ENCODE peak calls at places on chromosomes 12 and 14, in ten cellular contexts. One of them, this sample, is unnamed.

GRCh38 chr14:104664107-104664506 is 25.3 kb upstream of the INF2 start:
- DNase-seq in astrocyte of the spinal cord: no peak
- DNase-seq in ovary: no peak
- DNase-seq in cardiac muscle cell: no peak
- DNase-seq in endodermal cell: no peak
- DNase-seq in psoas muscle: no peak
- DNase-seq in pancreas: no peak
- DNase-seq in left ventricle myocardium inferior: no peak
- DNase-seq in tibial artery: no peak
- DNase-seq in foreskin fibroblast: no peak
- DNase-seq in this sample: no peak

GRCh38 chr14:25833341-25834121 is 764.3 kb downstream of the NOVA1 start:
- DNase-seq in astrocyte of the spinal cord: peak; percentile 29
- DNase-seq in ovary: no peak
- DNase-seq in cardiac muscle cell: peak; percentile 16
- DNase-seq in endodermal cell: peak; percentile 81
- DNase-seq in psoas muscle: no peak
- DNase-seq in pancreas: no peak
- DNase-seq in left ventricle myocardium inferior: no peak
- DNase-seq in tibial artery: no peak
- DNase-seq in foreskin fibroblast: no peak
- DNase-seq in this sample: no peak

GRCh38 chr14:64692597-64693350 is 11.4 kb upstream of the PLEKHG3 start:
- DNase-seq in astrocyte of the spinal cord: no peak
- DNase-seq in ovary: no peak
- DNase-seq in cardiac muscle cell: peak; percentile 36
- DNase-seq in endodermal cell: no peak
- DNase-seq in psoas muscle: no peak
- DNase-seq in pancreas: no peak
- DNase-seq in left ventricle myocardium inferior: no peak
- DNase-seq in tibial artery: no peak
- DNase-seq in foreskin fibroblast: no peak
- DNase-seq in this sample: no peak

GRCh38 chr12:3670083-3670620 is 82.8 kb downstream of the CRACR2A start:
- DNase-seq in astrocyte of the spinal cord: peak; percentile 50
- DNase-seq in ovary: no peak
- DNase-seq in cardiac muscle cell: no peak
- DNase-seq in endodermal cell: no peak
- DNase-seq in psoas muscle: no peak
- DNase-seq in pancreas: no peak
- DNase-seq in left ventricle myocardium inferior: no peak
- DNase-seq in tibial artery: no peak
- DNase-seq in foreskin fibroblast: no peak
- DNase-seq in this sample: no peak

GRCh38 chr14:59997496-59997895 is 77.6 kb downstream of the LRRC9 start:
- DNase-seq in astrocyte of the spinal cord: no peak
- DNase-seq in ovary: no peak
- DNase-seq in cardiac muscle cell: peak; percentile 4
- DNase-seq in endodermal cell: no peak
- DNase-seq in psoas muscle: no peak
- DNase-seq in pancreas: no peak
- DNase-seq in left ventricle myocardium inferior: no peak
- DNase-seq in tibial artery: no peak
- DNase-seq in foreskin fibroblast: no peak
- DNase-seq in this sample: no peak

GRCh38 chr14:100892496-100893227 is 10.9 kb downstream of the RTL1 start:
- DNase-seq in astrocyte of the spinal cord: no peak
- DNase-seq in ovary: no peak
- DNase-seq in cardiac muscle cell: no peak
- DNase-seq in endodermal cell: no peak
- DNase-seq in psoas muscle: no peak
- DNase-seq in pancreas: no peak
- DNase-seq in left ventricle myocardium inferior: no peak
- DNase-seq in tibial artery: no peak
- DNase-seq in foreskin fibroblast: no peak
- DNase-seq in this sample: no peak

GRCh38 chr12:53999596-54000104 is 311 bp upstream of the HOXC9 start:
- DNase-seq in astrocyte of the spinal cord: peak; percentile 78
- DNase-seq in ovary: peak; percentile 72
- DNase-seq in cardiac muscle cell: no peak
- DNase-seq in endodermal cell: peak; percentile 67
- DNase-seq in psoas muscle: peak; percentile 75
- DNase-seq in pancreas: peak; percentile 18
- DNase-seq in left ventricle myocardium inferior: no peak
- DNase-seq in tibial artery: peak; percentile 81
- DNase-seq in foreskin fibroblast: peak; percentile 82
- DNase-seq in this sample: no peak

GRCh38 chr14:96162741-96163140 is 41.9 kb upstream of the BDKRB2 start:
- DNase-seq in astrocyte of the spinal cord: no peak
- DNase-seq in ovary: no peak
- DNase-seq in cardiac muscle cell: peak; percentile 57
- DNase-seq in endodermal cell: peak; percentile 11
- DNase-seq in psoas muscle: no peak
- DNase-seq in pancreas: no peak
- DNase-seq in left ventricle myocardium inferior: no peak
- DNase-seq in tibial artery: no peak
- DNase-seq in foreskin fibroblast: no peak
- DNase-seq in this sample: no peak

GRCh38 chr12:90090929-90091651 is 382.5 kb upstream of the ATP2B1 start:
- DNase-seq in astrocyte of the spinal cord: peak; percentile 96
- DNase-seq in ovary: no peak
- DNase-seq in cardiac muscle cell: peak; percentile 75
- DNase-seq in endodermal cell: peak; percentile 76
- DNase-seq in psoas muscle: peak; percentile 46
- DNase-seq in pancreas: no peak
- DNase-seq in left ventricle myocardium inferior: no peak
- DNase-seq in tibial artery: no peak
- DNase-seq in foreskin fibroblast: peak; percentile 96
- DNase-seq in this sample: peak; percentile 50

GRCh38 chr12:118055144-118055557 is 5.8 kb downstream of the WSB2 start:
- DNase-seq in astrocyte of the spinal cord: peak; percentile 27
- DNase-seq in ovary: no peak
- DNase-seq in cardiac muscle cell: no peak
- DNase-seq in endodermal cell: peak; percentile 89
- DNase-seq in psoas muscle: peak; percentile 54
- DNase-seq in pancreas: peak; percentile 41
- DNase-seq in left ventricle myocardium inferior: no peak
- DNase-seq in tibial artery: no peak
- DNase-seq in foreskin fibroblast: no peak
- DNase-seq in this sample: no peak

GRCh38 chr12:118046430-118046829 is 14.5 kb downstream of the WSB2 start:
- DNase-seq in astrocyte of the spinal cord: no peak
- DNase-seq in ovary: no peak
- DNase-seq in cardiac muscle cell: no peak
- DNase-seq in endodermal cell: no peak
- DNase-seq in psoas muscle: no peak
- DNase-seq in pancreas: no peak
- DNase-seq in left ventricle myocardium inferior: no peak
- DNase-seq in tibial artery: no peak
- DNase-seq in foreskin fibroblast: no peak
- DNase-seq in this sample: no peak

GRCh38 chr12:118053071-118053985 is 7.7 kb downstream of the WSB2 start:
- DNase-seq in astrocyte of the spinal cord: no peak
- DNase-seq in ovary: no peak
- DNase-seq in cardiac muscle cell: no peak
- DNase-seq in endodermal cell: no peak
- DNase-seq in psoas muscle: no peak
- DNase-seq in pancreas: no peak
- DNase-seq in left ventricle myocardium inferior: no peak
- DNase-seq in tibial artery: no peak
- DNase-seq in foreskin fibroblast: peak; percentile 50
- DNase-seq in this sample: no peak

GRCh38 chr12:118052324-118053070 is 8.5 kb downstream of the WSB2 start:
- DNase-seq in astrocyte of the spinal cord: peak; percentile 96
- DNase-seq in ovary: peak; percentile 70
- DNase-seq in cardiac muscle cell: peak; percentile 95
- DNase-seq in endodermal cell: peak; percentile 63
- DNase-seq in psoas muscle: peak; percentile 79
- DNase-seq in pancreas: peak; percentile 77
- DNase-seq in left ventricle myocardium inferior: peak; percentile 72
- DNase-seq in tibial artery: peak; percentile 92
- DNase-seq in foreskin fibroblast: peak; percentile 97
- DNase-seq in this sample: peak; percentile 83

DNA sequence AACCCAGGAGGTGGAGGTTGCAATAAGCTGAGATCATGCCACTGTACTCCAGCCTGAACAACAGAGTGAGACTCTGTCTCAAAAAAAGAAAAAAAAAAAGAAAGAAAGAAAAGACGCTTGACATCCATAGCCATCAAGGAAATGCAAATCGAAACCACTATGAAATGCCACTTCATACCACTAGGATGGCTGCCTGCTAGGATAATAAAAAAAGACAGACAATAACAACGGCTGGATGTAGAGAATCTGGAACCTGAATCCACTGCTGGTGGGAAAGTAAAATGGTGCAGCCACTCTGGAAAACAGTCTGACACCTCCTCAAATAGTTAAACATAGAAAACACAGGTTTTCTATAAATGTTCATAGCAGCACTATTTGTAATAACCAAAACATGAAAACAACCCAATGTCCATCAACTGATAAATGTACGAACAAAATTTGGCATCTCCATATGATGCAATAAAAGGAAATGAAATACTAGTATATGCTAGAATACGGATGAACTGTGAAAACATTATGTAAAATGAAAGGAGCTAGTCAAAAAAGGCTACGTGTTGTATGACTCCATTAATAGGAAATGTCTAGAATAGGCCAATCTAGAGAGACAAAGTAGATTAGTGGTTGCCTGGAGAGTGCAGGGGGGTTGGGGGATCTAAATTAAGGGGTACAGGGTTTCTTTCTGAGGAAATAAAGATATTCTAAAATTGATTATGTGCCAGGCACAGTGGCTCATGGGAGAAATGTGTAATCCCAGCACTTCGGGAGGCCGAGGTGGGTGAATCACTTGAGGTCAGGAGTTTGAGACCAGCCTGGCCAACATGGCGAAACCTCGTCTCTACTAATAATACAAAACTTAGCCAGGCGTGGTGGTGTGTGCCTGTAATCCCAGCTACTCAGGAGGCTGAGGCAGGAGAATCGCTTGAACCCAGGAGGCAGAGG is 9.7 kb downstream of the WSB2 start:
- DNase-seq in astrocyte of the spinal cord: no peak
- DNase-seq in ovary: no peak
- DNase-seq in cardiac muscle cell: no peak
- DNase-seq in endodermal cell: no peak
- DNase-seq in psoas muscle: no peak
- DNase-seq in pancreas: no peak
- DNase-seq in left ventricle myocardium inferior: no peak
- DNase-seq in tibial artery: no peak
- DNase-seq in foreskin fibroblast: no peak
- DNase-seq in this sample: no peak
- TF ChIP-seq CTCF in astrocyte of the spinal cord: no peak
- TF ChIP-seq CTCF in ovary: no peak
- TF ChIP-seq CTCF in cardiac muscle cell: no peak
- TF ChIP-seq CTCF in endodermal cell: peak; percentile 42
- TF ChIP-seq CTCF in psoas muscle: no peak
- TF ChIP-seq CTCF in pancreas: no peak
- TF ChIP-seq CTCF in left ventricle myocardium inferior: no peak
- TF ChIP-seq CTCF in tibial artery: no peak
- TF ChIP-seq CTCF in foreskin fibroblast: no peak
- TF ChIP-seq CTCF in this sample: no peak

GRCh38 chr12:114038962-114039361 is 72.8 kb upstream of the RBM19 start:
- DNase-seq in astrocyte of the spinal cord: no peak
- DNase-seq in ovary: no peak
- DNase-seq in cardiac muscle cell: no peak
- DNase-seq in endodermal cell: no peak
- DNase-seq in psoas muscle: no peak
- DNase-seq in pancreas: no peak
- DNase-seq in left ventricle myocardium inferior: no peak
- DNase-seq in tibial artery: no peak
- DNase-seq in foreskin fibroblast: no peak
- DNase-seq in this sample: no peak
- H3K4me3 ChIP-seq in astrocyte of the spinal cord: no peak overlapping the region
- H3K4me3 ChIP-seq in ovary: no peak overlapping the region
- H3K4me3 ChIP-seq in cardiac muscle cell: no peak overlapping the region
- H3K4me3 ChIP-seq in endodermal cell: no peak overlapping the region
- H3K4me3 ChIP-seq in psoas muscle: no peak overlapping the region
- H3K4me3 ChIP-seq in pancreas: no peak overlapping the region
- H3K4me3 ChIP-seq in left ventricle myocardium inferior: no peak overlapping the region
- H3K4me3 ChIP-seq in tibial artery: no peak overlapping the region
- H3K4me3 ChIP-seq in foreskin fibroblast: no peak overlapping the region
- H3K4me3 ChIP-seq in this sample: no peak overlapping the region

GRCh38 chr12:45890276-45890675 is 100.1 kb downstream of the SCAF11 start:
- DNase-seq in astrocyte of the spinal cord: no peak
- DNase-seq in ovary: no peak
- DNase-seq in cardiac muscle cell: no peak
- DNase-seq in endodermal cell: no peak
- DNase-seq in psoas muscle: no peak
- DNase-seq in pancreas: no peak
- DNase-seq in left ventricle myocardium inferior: no peak
- DNase-seq in tibial artery: no peak
- DNase-seq in foreskin fibroblast: no peak
- DNase-seq in this sample: no peak
- TF ChIP-seq CTCF in astrocyte of the spinal cord: no peak
- TF ChIP-seq CTCF in ovary: no peak
- TF ChIP-seq CTCF in cardiac muscle cell: no peak
- TF ChIP-seq CTCF in endodermal cell: no peak
- TF ChIP-seq CTCF in psoas muscle: no peak
- TF ChIP-seq CTCF in pancreas: no peak
- TF ChIP-seq CTCF in left ventricle myocardium inferior: no peak
- TF ChIP-seq CTCF in tibial artery: no peak
- TF ChIP-seq CTCF in foreskin fibroblast: no peak
- TF ChIP-seq CTCF in this sample: no peak

GRCh38 chr12:26938660-26939185 is 453 bp downstream of the FGFR1OP2 start:
- DNase-seq in astrocyte of the spinal cord: no peak
- DNase-seq in ovary: no peak
- DNase-seq in cardiac muscle cell: no peak
- DNase-seq in endodermal cell: no peak
- DNase-seq in psoas muscle: no peak
- DNase-seq in pancreas: no peak
- DNase-seq in left ventricle myocardium inferior: no peak
- DNase-seq in tibial artery: no peak
- DNase-seq in foreskin fibroblast: peak; percentile 10
- DNase-seq in this sample: no peak

GRCh38 chr12:26940820-26941219 is 2.5 kb downstream of the FGFR1OP2 start:
- DNase-seq in astrocyte of the spinal cord: peak; percentile 8
- DNase-seq in ovary: no peak
- DNase-seq in cardiac muscle cell: peak; percentile 55
- DNase-seq in endodermal cell: no peak
- DNase-seq in psoas muscle: no peak
- DNase-seq in pancreas: no peak
- DNase-seq in left ventricle myocardium inferior: no peak
- DNase-seq in tibial artery: no peak
- DNase-seq in foreskin fibroblast: no peak
- DNase-seq in this sample: no peak

GRCh38 chr12:26941251-26941650 is 3.0 kb downstream of the FGFR1OP2 start:
- DNase-seq in astrocyte of the spinal cord: no peak
- DNase-seq in ovary: no peak
- DNase-seq in cardiac muscle cell: no peak
- DNase-seq in endodermal cell: no peak
- DNase-seq in psoas muscle: no peak
- DNase-seq in pancreas: no peak
- DNase-seq in left ventricle myocardium inferior: no peak
- DNase-seq in tibial artery: no peak
- DNase-seq in foreskin fibroblast: no peak
- DNase-seq in this sample: no peak

GRCh38 chr12:26939192-26939832 is 1.0 kb downstream of the FGFR1OP2 start:
- DNase-seq in astrocyte of the spinal cord: peak; percentile 15
- DNase-seq in ovary: no peak
- DNase-seq in cardiac muscle cell: no peak
- DNase-seq in endodermal cell: no peak
- DNase-seq in psoas muscle: no peak
- DNase-seq in pancreas: no peak
- DNase-seq in left ventricle myocardium inferior: no peak
- DNase-seq in tibial artery: no peak
- DNase-seq in foreskin fibroblast: no peak
- DNase-seq in this sample: no peak

GRCh38 chr12:26939953-26940352 is 1.7 kb downstream of the FGFR1OP2 start:
- DNase-seq in astrocyte of the spinal cord: no peak
- DNase-seq in ovary: no peak
- DNase-seq in cardiac muscle cell: no peak
- DNase-seq in endodermal cell: no peak
- DNase-seq in psoas muscle: no peak
- DNase-seq in pancreas: no peak
- DNase-seq in left ventricle myocardium inferior: no peak
- DNase-seq in tibial artery: no peak
- DNase-seq in foreskin fibroblast: no peak
- DNase-seq in this sample: no peak
- H3K4me3 ChIP-seq in astrocyte of the spinal cord: no peak overlapping the region
- H3K4me3 ChIP-seq in ovary: peak overlapping the region; percentile 98
- H3K4me3 ChIP-seq in cardiac muscle cell: peak overlapping the region; percentile 87
- H3K4me3 ChIP-seq in endodermal cell: peak overlapping the region; percentile 98
- H3K4me3 ChIP-seq in psoas muscle: peak overlapping the region; percentile 76
- H3K4me3 ChIP-seq in pancreas: peak overlapping the region; percentile 92
- H3K4me3 ChIP-seq in left ventricle myocardium inferior: peak overlapping the region; percentile 93
- H3K4me3 ChIP-seq in tibial artery: peak overlapping the region; percentile 93
- H3K4me3 ChIP-seq in foreskin fibroblast: peak overlapping the region; percentile 97
- H3K4me3 ChIP-seq in this sample: peak overlapping the region; percentile 94